ENCODE peak calls at places on chromosome X, in six cellular contexts. One of them, this sample, is unnamed.

GRCh38 chrX:151715735-151716134 is at the start of gene FATE1:
- DNase-seq in endodermal cell: no peak
- DNase-seq in bronchial epithelial cell: no peak
- DNase-seq in nephron progenitor cell: no peak
- DNase-seq in A673: no peak
- DNase-seq in spleen: no peak
- DNase-seq in this sample: no peak

GRCh38 chrX:125326599-125326998 is 6.9 kb downstream of the TEX13C start:
- DNase-seq in spleen: no peak
- DNase-seq in bronchial epithelial cell: no peak
- DNase-seq in A673: no peak
- DNase-seq in endodermal cell: no peak
- DNase-seq in nephron progenitor cell: no peak
- DNase-seq in this sample: no peak

GRCh38 chrX:54640721-54641120 is 110.7 kb downstream of the GNL3L start:
- DNase-seq in spleen: no peak
- DNase-seq in bronchial epithelial cell: peak
- DNase-seq in A673: no peak
- DNase-seq in nephron progenitor cell: peak
- DNase-seq in endodermal cell: peak
- DNase-seq in this sample: no peak

GRCh38 chrX:104670051-104670450 is 104.1 kb downstream of the IL1RAPL2 start:
- DNase-seq in nephron progenitor cell: no peak
- DNase-seq in A673: no peak
- DNase-seq in endodermal cell: no peak
- DNase-seq in spleen: no peak
- DNase-seq in bronchial epithelial cell: no peak
- DNase-seq in this sample: no peak

GRCh38 chrX:17932781-17933180 is 71.7 kb upstream of the RAI2 start:
- DNase-seq in endodermal cell: no peak
- DNase-seq in A673: no peak
- DNase-seq in bronchial epithelial cell: no peak
- DNase-seq in nephron progenitor cell: no peak
- DNase-seq in spleen: no peak
- DNase-seq in this sample: no peak

GRCh38 chrX:17380221-17380620 is 5.2 kb downstream of the NHS start:
- DNase-seq in A673: no peak
- DNase-seq in endodermal cell: no peak
- DNase-seq in spleen: no peak
- DNase-seq in bronchial epithelial cell: no peak
- DNase-seq in nephron progenitor cell: no peak
- DNase-seq in this sample: no peak

GRCh38 chrX:50054147-50054546 is 131.8 kb downstream of the CLCN5 start:
- DNase-seq in endodermal cell: no peak
- DNase-seq in bronchial epithelial cell: no peak
- DNase-seq in spleen: no peak
- DNase-seq in A673: no peak
- DNase-seq in nephron progenitor cell: no peak
- DNase-seq in this sample: no peak

GRCh38 chrX:33277046-33277445 is 65.7 kb upstream of the DMD start:
- DNase-seq in bronchial epithelial cell: no peak
- DNase-seq in A673: no peak
- DNase-seq in endodermal cell: no peak
- DNase-seq in nephron progenitor cell: no peak
- DNase-seq in spleen: no peak
- DNase-seq in this sample: no peak

GRCh38 chrX:134990475-134991473 is at the start of gene SMIM10:
- DNase-seq in bronchial epithelial cell: peak
- DNase-seq in spleen: peak
- DNase-seq in endodermal cell: peak
- DNase-seq in nephron progenitor cell: peak
- DNase-seq in A673: no peak
- DNase-seq in this sample: peak

GRCh38 chrX:120741452-120741851 is 111.6 kb upstream of the C1GALT1C1 start:
- DNase-seq in spleen: no peak
- DNase-seq in A673: no peak
- DNase-seq in endodermal cell: no peak
- DNase-seq in bronchial epithelial cell: peak
- DNase-seq in nephron progenitor cell: no peak
- DNase-seq in this sample: no peak

GRCh38 chrX:132292753-132293152 is 73.5 kb upstream of the RAP2C start:
- DNase-seq in endodermal cell: peak
- DNase-seq in bronchial epithelial cell: peak
- DNase-seq in nephron progenitor cell: peak
- DNase-seq in spleen: no peak
- DNase-seq in A673: peak
- DNase-seq in this sample: peak

GRCh38 chrX:39563189-39563588 is 534.6 kb downstream of the BCOR start:
- DNase-seq in A673: no peak
- DNase-seq in bronchial epithelial cell: no peak
- DNase-seq in endodermal cell: no peak
- DNase-seq in spleen: no peak
- DNase-seq in nephron progenitor cell: no peak
- DNase-seq in this sample: no peak

GRCh38 chrX:79719568-79720231 is 294.9 kb upstream of the TBX22 start:
- DNase-seq in A673: no peak
- DNase-seq in spleen: no peak
- DNase-seq in nephron progenitor cell: no peak
- DNase-seq in bronchial epithelial cell: no peak
- DNase-seq in endodermal cell: no peak
- DNase-seq in this sample: no peak

GRCh38 chrX:150864127-150864526 is 34.3 kb downstream of the CD99L2 start:
- DNase-seq in endodermal cell: no peak
- DNase-seq in nephron progenitor cell: no peak
- DNase-seq in bronchial epithelial cell: no peak
- DNase-seq in spleen: no peak
- DNase-seq in A673: no peak
- DNase-seq in this sample: no peak

GRCh38 chrX:81377329-81377728 is 175.4 kb downstream of the SH3BGRL start:
- DNase-seq in A673: peak
- DNase-seq in nephron progenitor cell: no peak
- DNase-seq in spleen: no peak
- DNase-seq in endodermal cell: no peak
- DNase-seq in bronchial epithelial cell: peak
- DNase-seq in this sample: peak

DNA sequence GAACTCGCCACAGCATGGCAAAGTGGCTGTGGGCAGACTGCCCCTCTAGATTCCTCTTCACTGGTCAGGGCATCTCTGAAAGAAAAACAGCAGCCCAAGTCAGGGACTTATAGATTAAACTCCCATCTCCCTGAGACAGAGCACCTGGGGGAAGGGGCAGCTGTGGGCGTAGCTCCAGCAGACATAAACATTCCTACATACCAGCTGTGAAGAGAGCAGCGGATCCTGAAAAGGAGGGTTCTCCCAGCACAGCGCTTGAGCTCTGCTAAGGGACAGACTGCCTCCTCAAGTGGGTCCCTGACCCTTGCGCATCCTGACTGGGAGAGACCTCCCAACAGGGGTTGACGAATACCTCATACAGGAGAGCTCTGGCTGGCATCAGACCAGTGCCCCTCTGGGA is 18.8 kb upstream of the ZMAT1 start:
- DNase-seq in endodermal cell: no peak
- DNase-seq in bronchial epithelial cell: no peak
- DNase-seq in nephron progenitor cell: no peak
- DNase-seq in A673: no peak
- DNase-seq in spleen: no peak
- DNase-seq in this sample: no peak
- TF ChIP-seq CTCF in endodermal cell: no peak
- TF ChIP-seq CTCF in bronchial epithelial cell: no peak
- TF ChIP-seq CTCF in nephron progenitor cell: no peak
- TF ChIP-seq CTCF in A673: no peak
- TF ChIP-seq CTCF in spleen: no peak
- TF ChIP-seq CTCF in this sample: no peak

DNA sequence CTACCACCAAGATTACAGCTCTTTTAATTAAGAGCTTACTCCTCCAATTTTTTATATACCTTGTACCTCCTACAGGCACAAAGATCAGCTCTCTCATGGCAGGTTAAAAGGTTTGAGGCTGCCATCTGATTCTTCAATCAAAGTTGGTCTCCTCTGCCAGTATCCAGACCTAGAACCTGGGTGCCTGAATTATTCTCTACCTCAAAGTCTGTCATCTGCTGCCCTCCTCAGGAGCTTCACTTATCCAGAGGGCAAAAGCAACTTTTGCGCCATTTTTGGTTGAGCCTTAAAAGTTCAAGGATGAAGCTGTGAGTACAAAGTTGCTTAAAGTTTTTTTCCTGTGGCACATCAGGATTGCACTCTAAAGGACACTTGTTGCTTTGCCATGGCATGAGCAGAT is 343.7 kb upstream of the PPP1R2C start:
- DNase-seq in nephron progenitor cell: no peak
- DNase-seq in spleen: no peak
- DNase-seq in bronchial epithelial cell: peak
- DNase-seq in A673: no peak
- DNase-seq in endodermal cell: peak
- DNase-seq in this sample: no peak
- TF ChIP-seq CTCF in nephron progenitor cell: no peak
- TF ChIP-seq CTCF in spleen: no peak
- TF ChIP-seq CTCF in bronchial epithelial cell: peak
- TF ChIP-seq CTCF in A673: peak
- TF ChIP-seq CTCF in endodermal cell: peak
- TF ChIP-seq CTCF in this sample: no peak

GRCh38 chrX:71989768-71990167 is 79.1 kb downstream of the NHSL2 start:
- DNase-seq in nephron progenitor cell: no peak
- DNase-seq in bronchial epithelial cell: peak
- DNase-seq in endodermal cell: no peak
- DNase-seq in A673: peak
- DNase-seq in spleen: no peak
- DNase-seq in this sample: no peak

GRCh38 chrX:71990518-71990917 is 79.9 kb downstream of the NHSL2 start:
- DNase-seq in spleen: no peak
- DNase-seq in A673: no peak
- DNase-seq in bronchial epithelial cell: no peak
- DNase-seq in endodermal cell: no peak
- DNase-seq in nephron progenitor cell: no peak
- DNase-seq in this sample: no peak

GRCh38 chrX:71992711-71993110 is 82.1 kb downstream of the NHSL2 start:
- DNase-seq in endodermal cell: peak
- DNase-seq in nephron progenitor cell: no peak
- DNase-seq in spleen: no peak
- DNase-seq in bronchial epithelial cell: no peak
- DNase-seq in A673: no peak
- DNase-seq in this sample: no peak

GRCh38 chrX:71993371-71993770 is 82.7 kb downstream of the NHSL2 start:
- DNase-seq in nephron progenitor cell: no peak
- DNase-seq in bronchial epithelial cell: no peak
- DNase-seq in endodermal cell: no peak
- DNase-seq in spleen: no peak
- DNase-seq in A673: no peak
- DNase-seq in this sample: no peak

DNA sequence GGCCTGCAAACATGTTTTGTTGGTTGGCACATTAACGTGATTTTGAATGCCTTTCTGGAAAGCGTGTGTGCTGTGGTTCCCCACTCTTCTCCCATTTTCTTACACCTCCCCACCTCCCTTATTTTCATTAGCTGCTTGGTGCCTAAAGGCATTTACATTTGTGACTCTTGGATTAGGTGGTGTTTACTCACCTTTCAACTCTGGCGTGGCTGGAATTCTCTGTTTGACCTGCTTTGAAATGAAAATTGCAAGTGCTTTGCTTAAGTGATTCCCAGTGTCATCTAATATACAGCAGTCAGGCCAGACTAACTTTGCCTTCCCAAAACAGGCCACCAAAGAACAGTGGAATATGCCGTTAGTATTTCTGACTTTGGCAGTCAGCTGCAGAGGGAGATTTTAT is 80.5 kb downstream of the NHSL2 start:
- DNase-seq in bronchial epithelial cell: peak
- DNase-seq in nephron progenitor cell: no peak
- DNase-seq in A673: no peak
- DNase-seq in spleen: no peak
- DNase-seq in endodermal cell: peak
- DNase-seq in this sample: no peak
- TF ChIP-seq CTCF in bronchial epithelial cell: no peak
- TF ChIP-seq CTCF in nephron progenitor cell: no peak
- TF ChIP-seq CTCF in A673: no peak
- TF ChIP-seq CTCF in spleen: no peak
- TF ChIP-seq CTCF in endodermal cell: no peak
- TF ChIP-seq CTCF in this sample: no peak

DNA sequence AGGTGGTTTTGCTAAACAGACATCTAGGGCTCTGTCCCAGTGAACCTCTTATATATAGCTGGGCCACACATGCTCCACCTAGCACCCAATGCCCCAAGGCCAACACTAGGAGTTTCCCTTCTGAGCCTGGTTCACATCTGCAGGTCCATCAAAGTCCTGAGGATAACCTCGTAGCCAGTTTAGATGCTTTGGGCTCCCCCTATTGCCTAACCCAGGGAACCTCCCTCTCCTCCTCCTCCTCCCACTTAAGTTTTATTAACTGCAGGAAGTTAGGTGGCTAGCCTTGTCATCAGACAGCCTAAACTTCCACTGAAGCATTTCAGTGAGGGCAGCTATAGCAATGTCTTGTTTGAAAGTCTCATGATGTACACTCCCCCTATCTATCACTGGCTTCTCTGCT is 88.0 kb downstream of the GUCY2F start:
- DNase-seq in A673: peak
- DNase-seq in endodermal cell: peak
- DNase-seq in spleen: no peak
- DNase-seq in bronchial epithelial cell: peak
- DNase-seq in nephron progenitor cell: peak
- DNase-seq in this sample: no peak
- TF ChIP-seq CTCF in A673: peak
- TF ChIP-seq CTCF in endodermal cell: peak
- TF ChIP-seq CTCF in spleen: no peak
- TF ChIP-seq CTCF in bronchial epithelial cell: no peak
- TF ChIP-seq CTCF in nephron progenitor cell: peak
- TF ChIP-seq CTCF in this sample: no peak

GRCh38 chrX:97461763-97462162 is 578.1 kb downstream of the RPA4 start:
- DNase-seq in spleen: no peak
- DNase-seq in bronchial epithelial cell: no peak
- DNase-seq in A673: no peak
- DNase-seq in nephron progenitor cell: no peak
- DNase-seq in endodermal cell: no peak
- DNase-seq in this sample: no peak
- TF ChIP-seq CTCF in spleen: no peak
- TF ChIP-seq CTCF in bronchial epithelial cell: no peak
- TF ChIP-seq CTCF in A673: peak
- TF ChIP-seq CTCF in nephron progenitor cell: no peak
- TF ChIP-seq CTCF in endodermal cell: peak
- TF ChIP-seq CTCF in this sample: peak

This sample was measured in endothelial cell.